ENCODE peak calls at places on chromosomes 3 and 15, in eight cellular contexts. J, C, B, Y, M, H, L and G are unnamed samples.

GRCh38 chr3:148903022-148903442 is 37.9 kb downstream of the CPA3 start:
- DNase-seq in M (no peak), L (no peak), Y (no peak), J (no peak), H (no peak), C (no peak), B (no peak), G (peak; percentile 28)

GRCh38 chr3:101229681-101230080 is 90.7 kb downstream of the IMPG2 start:
- DNase-seq in Y (peak; percentile 8), L (no peak), J (no peak), B (no peak), C (peak; percentile 14), H (no peak), M (no peak), G (no peak)

GRCh38 chr3:55718475-55718874 is 231.4 kb upstream of the WNT5A start:
- DNase-seq in H (no peak), B (peak; percentile 11), M (no peak), C (no peak), Y (no peak), L (no peak), J (no peak), G (peak; percentile 75)

GRCh38 chr3:193347507-193348501 is 30.7 kb downstream of the ATP13A5 start:
- DNase-seq in B (no peak), J (no peak), H (no peak), M (no peak), Y (no peak), C (no peak), L (no peak), G (no peak)

GRCh38 chr15:80203361-80203885 is 48.6 kb downstream of the CTXND1 start:
- DNase-seq in M (no peak), L (no peak), C (no peak), H (no peak), J (no peak), B (no peak), Y (no peak), G (no peak)

GRCh38 chr3:173913985-173914421 is 516.5 kb downstream of the NLGN1 start:
- DNase-seq in B (no peak), J (no peak), C (no peak), Y (no peak), H (no peak), L (no peak), M (no peak), G (no peak)

GRCh38 chr3:71879089-71879488 is 94.1 kb upstream of the PROK2 start:
- DNase-seq in J (no peak), H (no peak), B (no peak), Y (no peak), C (no peak), L (no peak), M (no peak), G (no peak)

GRCh38 chr3:25107918-25108617 is 320.0 kb upstream of the RARB start:
- DNase-seq in C (no peak), Y (no peak), H (no peak), L (no peak), J (no peak), M (no peak), B (no peak), G (no peak)

GRCh38 chr3:85652322-85652721 is 693.5 kb downstream of the CADM2 start:
- DNase-seq in Y (no peak), L (no peak), J (no peak), C (no peak), B (no peak), H (no peak), M (no peak), G (no peak)

GRCh38 chr15:68342351-68342750 is 64.8 kb downstream of the FEM1B start:
- DNase-seq in L (no peak), H (no peak), C (no peak), Y (no peak), J (no peak), B (no peak), M (no peak), G (no peak)

GRCh38 chr3:139130390-139131140 is 85.9 kb upstream of the PRR23C start:
- DNase-seq in H (no peak), L (no peak), J (no peak), B (no peak), C (no peak), Y (no peak), M (no peak), G (no peak)

GRCh38 chr3:14766428-14767244 is 52.1 kb upstream of the FGD5 start:
- DNase-seq in M (no peak), Y (no peak), B (no peak), L (no peak), C (no peak), J (no peak), H (no peak), G (no peak)

GRCh38 chr3:14765576-14766427 is 53.0 kb upstream of the FGD5 start:
- DNase-seq in B (peak; percentile 63), L (no peak), C (no peak), H (no peak), Y (no peak), J (no peak), M (no peak), G (no peak)

GRCh38 chr3:14767706-14768105 is 51.1 kb upstream of the FGD5 start:
- DNase-seq in J (no peak), L (no peak), B (peak; percentile 4), C (no peak), H (no peak), M (no peak), Y (no peak), G (no peak)

GRCh38 chr3:14768182-14768790 is 50.5 kb upstream of the FGD5 start:
- DNase-seq in M (no peak), H (no peak), J (no peak), C (no peak), L (no peak), Y (no peak), B (peak; percentile 10), G (no peak)

GRCh38 chr3:14767245-14767593 is 51.5 kb upstream of the FGD5 start:
- DNase-seq in C (no peak), J (no peak), Y (no peak), L (no peak), B (peak; percentile 9), H (no peak), M (no peak), G (no peak)
- TF ChIP-seq RAD21 in C (no peak), J (no peak), Y (no peak), L (no peak), B (no peak), H (no peak), M (no peak), G (no peak)

GRCh38 chr3:143333367-143333766 is 213.8 kb downstream of the CHST2 start:
- DNase-seq in Y (no peak), H (no peak), C (no peak), M (no peak), L (no peak), J (no peak), B (no peak), G (no peak)

GRCh38 chr3:143332046-143332445 is 212.5 kb downstream of the CHST2 start:
- DNase-seq in Y (no peak), B (no peak), J (no peak), C (no peak), M (no peak), H (no peak), L (no peak), G (no peak)

GRCh38 chr3:143334231-143334630 is 214.7 kb downstream of the CHST2 start:
- DNase-seq in H (no peak), M (no peak), L (no peak), C (no peak), Y (no peak), J (no peak), B (no peak), G (no peak)

GRCh38 chr3:143339451-143339850 is 219.9 kb downstream of the CHST2 start:
- DNase-seq in C (no peak), J (no peak), M (no peak), Y (no peak), H (no peak), B (no peak), L (no peak), G (no peak)

GRCh38 chr3:143337387-143337786 is 217.8 kb downstream of the CHST2 start:
- DNase-seq in Y (no peak), C (no peak), J (no peak), B (no peak), M (no peak), L (no peak), H (no peak), G (no peak)
- TF ChIP-seq RAD21 in Y (no peak), C (no peak), J (no peak), B (no peak), M (no peak), L (no peak), H (no peak), G (no peak)

GRCh38 chr3:81668283-81668682 is 93.2 kb downstream of the GBE1 start:
- DNase-seq in C (no peak), J (no peak), B (no peak), H (no peak), Y (no peak), M (no peak), L (no peak), G (no peak)

GRCh38 chr3:81663114-81663513 is 98.3 kb downstream of the GBE1 start:
- DNase-seq in C (no peak), B (no peak), M (no peak), J (no peak), Y (no peak), L (no peak), H (no peak), G (no peak)

GRCh38 chr3:81666502-81667121 is 94.8 kb downstream of the GBE1 start:
- DNase-seq in H (no peak), C (peak; percentile 46), J (no peak), M (no peak), B (peak; percentile 14), Y (no peak), L (no peak), G (peak; percentile 41)
- TF ChIP-seq RAD21 in H (peak; percentile 77), C (peak; percentile 94), J (peak; percentile 61), M (peak; percentile 75), B (peak; percentile 80), Y (peak; percentile 12), L (no peak), G (peak; percentile 89)

GRCh38 chr3:170511371-170511770 is 74.5 kb downstream of the SLC7A14 start:
- DNase-seq in M (no peak), J (no peak), Y (no peak), C (no peak), B (no peak), L (no peak), H (no peak), G (no peak)

GRCh38 chr3:170508876-170509275 is 77.0 kb downstream of the SLC7A14 start:
- DNase-seq in H (no peak), M (no peak), Y (no peak), L (no peak), C (no peak), J (no peak), B (no peak), G (no peak)

GRCh38 chr3:170502297-170502696 is 83.6 kb downstream of the SLC7A14 start:
- DNase-seq in H (no peak), Y (no peak), B (no peak), L (no peak), J (no peak), C (no peak), M (no peak), G (peak; percentile 19)

GRCh38 chr3:170507063-170507462 is 78.8 kb downstream of the SLC7A14 start:
- DNase-seq in H (no peak), C (no peak), Y (no peak), B (no peak), J (no peak), L (no peak), M (no peak), G (no peak)

DNA sequence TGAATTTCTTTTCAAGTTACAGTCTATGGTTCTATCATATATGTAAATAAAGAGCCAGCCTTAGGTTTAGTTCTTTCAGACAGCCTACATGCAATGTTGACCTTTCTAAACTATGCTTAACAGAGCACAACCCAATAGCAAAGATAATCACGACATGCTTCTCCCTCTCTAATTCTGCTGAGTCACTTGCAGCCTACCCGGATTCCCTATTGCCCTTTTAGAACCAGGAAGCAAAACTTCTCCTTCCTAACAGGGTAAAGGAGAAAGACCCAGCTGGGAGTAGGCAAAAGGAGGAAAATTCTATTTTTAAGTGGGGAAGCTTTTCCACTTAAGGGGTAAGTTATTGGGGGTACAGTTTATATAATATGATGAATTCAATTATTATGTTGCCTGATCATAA is 79.3 kb downstream of the SLC7A14 start:
- DNase-seq in B (no peak), M (no peak), H (no peak), L (no peak), Y (peak; percentile 52), C (peak; percentile 68), J (no peak), G (peak; percentile 71)
- TF ChIP-seq RAD21 in B (no peak), M (no peak), H (no peak), L (no peak), Y (no peak), C (no peak), J (no peak), G (no peak)